ENCODE peak calls at places on chromosome 7, in four cellular contexts. V is A549, F is spleen, D is H1. E is an unnamed sample.
A peak's percentile ranks its signal among the peaks of the same experiment; 100 is the strongest.

GRCh38 chr7:135164357-135165021 is 6.0 kb downstream of the CYREN start:
- DNase-seq in D (no peak), F (peak; percentile 84), V (peak; percentile 42), E (no peak)

GRCh38 chr7:2164156-2164555 is 68.6 kb downstream of the MAD1L1 start:
- DNase-seq in D (no peak), F (no peak), V (no peak), E (no peak)

GRCh38 chr7:29453022-29453421 is 110.6 kb upstream of the PRR15 start:
- DNase-seq in V (no peak), F (no peak), D (no peak), E (no peak)

GRCh38 chr7:17802056-17802455 is 138.2 kb downstream of the SNX13 start:
- DNase-seq in V (no peak), F (no peak), D (no peak), E (no peak)

GRCh38 chr7:47574473-47575328 is 7.2 kb downstream of the TNS3 start:
- DNase-seq in D (no peak), F (no peak), V (peak; percentile 55), E (no peak)

GRCh38 chr7:101804087-101804631 is 13.3 kb upstream of the CUX1 start:
- DNase-seq in D (no peak), F (peak; percentile 56), V (no peak), E (no peak)

GRCh38 chr7:28360739-28361138 is 51.6 kb upstream of the CREB5 start:
- DNase-seq in F (no peak), V (no peak), D (no peak), E (no peak)

GRCh38 chr7:93973134-93973533 is 31.0 kb downstream of the BET1 start:
- DNase-seq in F (no peak), D (no peak), V (no peak), E (no peak)

GRCh38 chr7:47327698-47328391 is 254.1 kb downstream of the TNS3 start:
- DNase-seq in D (peak; percentile 85), F (no peak), V (no peak), E (peak; percentile 93)

GRCh38 chr7:4995429-4995969 is 36.5 kb upstream of the MMD2 start:
- DNase-seq in D (no peak), V (no peak), F (no peak), E (no peak)

GRCh38 chr7:130091999-130092398 is 21.7 kb downstream of the KLHDC10 start:
- DNase-seq in V (no peak), D (no peak), F (no peak), E (no peak)

GRCh38 chr7:156640949-156641485 is 443 bp downstream of the RNF32 start:
- DNase-seq in V (peak; percentile 53), F (no peak), D (no peak), E (no peak)
- TF ChIP-seq POLR2A in V (no peak), F (no peak), D (peak; percentile 22), E (no peak)

GRCh38 chr7:158827411-158828342 is 1.6 kb downstream of the ESYT2 start:
- DNase-seq in D (no peak), V (peak; percentile 63), F (no peak), E (no peak)
- TF ChIP-seq POLR2A in D (no peak), V (no peak), F (no peak), E (no peak)

DNA sequence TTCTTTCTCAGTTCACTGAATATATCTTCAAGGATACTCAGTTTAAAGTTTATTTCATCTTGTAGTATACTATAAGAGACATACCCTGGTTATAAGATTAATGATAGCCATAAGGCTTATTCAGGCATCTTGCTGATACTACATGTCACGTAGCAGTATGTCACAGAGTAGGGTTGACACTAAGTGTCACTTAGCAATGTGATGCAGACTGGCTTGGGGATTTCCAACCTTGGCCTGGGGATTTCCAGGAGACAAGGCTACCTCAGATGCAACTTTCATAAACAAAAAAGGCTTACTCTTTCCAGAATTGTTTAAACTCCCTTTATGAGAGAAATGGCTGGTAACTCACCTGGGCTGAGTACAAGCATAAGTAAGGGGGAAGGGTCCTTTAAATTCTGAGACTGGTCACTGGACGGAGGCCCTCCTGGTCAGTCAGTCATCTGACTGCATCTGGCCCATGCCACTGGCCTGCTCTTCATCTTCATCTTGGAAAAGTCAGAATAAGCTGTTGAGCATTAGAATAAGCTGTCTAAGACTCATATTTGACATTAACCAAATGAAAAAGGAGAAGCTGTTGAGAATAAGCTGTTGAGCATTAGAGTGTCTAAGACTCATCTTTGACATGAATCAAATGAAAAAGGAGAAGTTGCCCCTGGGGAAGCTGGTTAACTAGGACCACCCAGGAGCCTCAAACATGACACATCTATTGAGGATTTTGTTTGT is 9.5 kb downstream of the SLC13A1 start:
- DNase-seq in D (no peak), V (no peak), F (no peak), E (no peak)
- TF ChIP-seq POLR2A in D (no peak), V (no peak), F (no peak), E (no peak)

GRCh38 chr7:97971990-97972943 is 17.7 kb downstream of the OCM2 start:
- DNase-seq in D (peak; percentile 69), F (peak; percentile 97), V (peak; percentile 85), E (peak; percentile 92)
- TF ChIP-seq POLR2A in D (peak; percentile 23), F (no peak), V (peak; percentile 59), E (peak; percentile 54)

DNA sequence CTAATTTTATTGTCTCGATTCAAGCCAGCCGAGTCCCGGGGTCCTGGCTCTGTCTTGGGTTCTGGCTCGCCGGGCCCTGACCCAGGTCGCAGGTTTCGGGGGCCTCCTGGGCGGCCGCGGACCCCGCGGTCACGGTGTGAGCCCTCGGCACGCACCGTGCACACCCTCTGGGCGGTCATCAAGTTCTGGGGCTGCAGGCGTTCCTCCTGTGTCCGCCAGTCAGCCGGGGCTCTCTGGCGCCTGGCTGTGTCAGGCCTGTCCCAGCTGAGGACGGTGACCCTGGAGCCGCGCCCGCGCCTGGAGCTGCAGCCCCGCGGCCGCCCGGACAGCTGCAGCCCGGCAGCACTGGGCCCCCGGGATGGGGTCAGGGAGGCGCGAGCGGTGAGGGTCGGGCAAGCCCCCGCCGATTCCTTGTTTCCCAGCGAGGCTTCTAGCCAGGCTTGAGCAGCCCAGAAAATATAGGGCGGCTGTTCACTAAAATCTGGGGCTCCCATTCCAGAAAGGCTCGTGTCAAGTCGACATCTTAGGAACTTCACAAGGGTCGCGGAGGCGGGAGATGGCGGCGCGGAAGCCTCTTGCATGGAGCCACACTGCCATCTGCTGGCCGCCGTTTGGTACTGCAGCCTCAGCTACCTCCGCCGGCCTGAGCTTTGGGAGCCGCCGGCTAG is 4.2 kb upstream of the HOXA7 start:
- DNase-seq in D (peak; percentile 96), V (peak; percentile 87), F (peak; percentile 96), E (peak; percentile 98)
- TF ChIP-seq POLR2A in D (no peak), V (no peak), F (no peak), E (no peak)

DNA sequence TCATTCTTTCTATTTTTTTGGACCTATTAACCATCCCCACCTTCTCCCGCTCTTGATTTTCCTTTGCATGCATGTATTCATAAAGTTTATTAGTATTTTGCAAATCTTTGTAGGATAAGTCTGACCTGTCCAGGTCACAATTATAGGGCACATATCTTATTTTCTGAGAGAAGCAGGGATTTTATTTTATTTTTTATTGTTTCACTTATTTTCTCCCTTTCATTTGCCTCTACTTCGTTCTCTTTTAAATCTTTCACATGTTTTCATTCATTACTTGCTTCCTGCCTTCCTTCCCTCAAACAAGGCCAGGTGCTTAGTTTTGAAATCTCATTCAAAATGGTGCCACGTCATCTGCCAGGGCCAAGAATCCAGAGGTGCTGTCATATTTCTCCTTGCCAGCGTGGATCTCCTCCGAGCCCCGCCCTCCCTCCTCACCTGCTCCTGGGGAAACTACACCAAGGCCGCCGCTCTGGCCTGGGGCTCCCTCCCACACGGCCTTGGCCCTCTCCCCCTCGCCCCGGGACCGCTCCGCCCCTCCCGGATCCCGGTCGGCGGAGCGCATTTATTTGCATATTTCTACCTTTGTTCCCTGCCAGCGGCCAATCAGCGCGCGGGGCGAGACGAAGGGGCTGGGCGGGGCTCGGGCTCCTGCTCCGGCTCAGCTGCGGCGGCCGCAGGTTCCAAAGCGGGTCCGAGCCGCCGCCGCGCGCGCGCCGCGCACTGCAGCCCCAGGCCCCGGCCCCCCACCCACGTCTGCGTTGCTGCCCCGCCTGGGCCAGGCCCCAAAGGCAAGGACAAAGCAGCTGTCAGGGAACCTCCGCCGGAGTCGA is at the start of gene TSPAN13:
- DNase-seq in D (peak; percentile 90), V (peak; percentile 87), F (peak; percentile 95), E (peak; percentile 93)
- TF ChIP-seq POLR2A in D (peak; percentile 65), V (peak; percentile 35), F (no peak), E (no peak)

GRCh38 chr7:44320794-44321371 is 4.5 kb downstream of the CAMK2B start:
- DNase-seq in D (peak; percentile 39), F (no peak), V (no peak), E (no peak)

GRCh38 chr7:44324204-44325126 is 929 bp downstream of the CAMK2B start:
- DNase-seq in D (peak; percentile 58), F (no peak), V (no peak), E (no peak)

GRCh38 chr7:44321796-44322195 is 3.6 kb downstream of the CAMK2B start:
- DNase-seq in D (peak; percentile 41), F (no peak), V (no peak), E (no peak)

GRCh38 chr7:44323381-44324203 is 1.8 kb downstream of the CAMK2B start:
- DNase-seq in V (no peak), D (peak; percentile 45), F (no peak), E (no peak)

DNA sequence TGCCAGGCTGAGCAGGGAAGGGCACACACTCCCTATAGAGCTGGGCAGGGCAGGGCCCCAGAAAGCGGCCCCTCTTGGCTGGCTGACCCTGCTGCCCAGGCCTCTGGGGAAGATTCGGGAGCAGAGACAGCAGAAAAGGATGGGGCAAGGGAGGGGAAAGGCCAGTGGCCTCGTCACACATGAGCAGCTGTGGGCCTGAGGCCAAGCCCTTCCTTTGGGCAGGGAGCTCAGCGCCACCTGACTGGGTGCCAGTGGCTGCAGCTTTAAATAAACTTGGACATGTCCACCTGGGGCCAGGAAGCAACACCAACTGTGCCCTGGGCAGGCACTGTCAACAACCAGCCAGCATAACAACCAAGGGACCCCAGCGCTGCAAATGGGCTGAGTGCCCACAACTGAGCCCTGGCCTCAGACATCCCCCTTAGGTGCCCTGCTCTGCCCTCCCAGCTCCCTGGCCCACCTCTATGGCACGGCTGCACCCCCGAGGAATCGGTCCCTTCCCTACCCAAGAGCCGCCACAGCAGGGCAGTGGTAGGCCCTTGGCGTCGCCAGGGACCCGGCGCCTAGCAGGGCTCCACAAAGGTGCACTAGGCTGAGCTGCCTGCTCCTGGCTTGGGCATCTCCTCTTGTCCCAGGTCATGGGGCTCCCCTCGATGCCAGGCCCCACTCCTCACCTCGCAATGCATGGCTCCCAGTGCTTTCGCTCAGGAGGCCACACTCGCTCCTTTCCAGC is 2.6 kb downstream of the CAMK2B start:
- DNase-seq in D (peak; percentile 46), F (no peak), V (no peak), E (no peak)
- TF ChIP-seq POLR2A in D (no peak), F (no peak), V (no peak), E (no peak)

GRCh38 chr7:56062382-56062781 is 1.7 kb upstream of the SUMF2 start:
- DNase-seq in F (no peak), D (no peak), V (no peak), E (peak; percentile 49)

GRCh38 chr7:56063500-56063881 is 595 bp upstream of the SUMF2 start:
- DNase-seq in F (no peak), D (no peak), V (no peak), E (no peak)

DNA sequence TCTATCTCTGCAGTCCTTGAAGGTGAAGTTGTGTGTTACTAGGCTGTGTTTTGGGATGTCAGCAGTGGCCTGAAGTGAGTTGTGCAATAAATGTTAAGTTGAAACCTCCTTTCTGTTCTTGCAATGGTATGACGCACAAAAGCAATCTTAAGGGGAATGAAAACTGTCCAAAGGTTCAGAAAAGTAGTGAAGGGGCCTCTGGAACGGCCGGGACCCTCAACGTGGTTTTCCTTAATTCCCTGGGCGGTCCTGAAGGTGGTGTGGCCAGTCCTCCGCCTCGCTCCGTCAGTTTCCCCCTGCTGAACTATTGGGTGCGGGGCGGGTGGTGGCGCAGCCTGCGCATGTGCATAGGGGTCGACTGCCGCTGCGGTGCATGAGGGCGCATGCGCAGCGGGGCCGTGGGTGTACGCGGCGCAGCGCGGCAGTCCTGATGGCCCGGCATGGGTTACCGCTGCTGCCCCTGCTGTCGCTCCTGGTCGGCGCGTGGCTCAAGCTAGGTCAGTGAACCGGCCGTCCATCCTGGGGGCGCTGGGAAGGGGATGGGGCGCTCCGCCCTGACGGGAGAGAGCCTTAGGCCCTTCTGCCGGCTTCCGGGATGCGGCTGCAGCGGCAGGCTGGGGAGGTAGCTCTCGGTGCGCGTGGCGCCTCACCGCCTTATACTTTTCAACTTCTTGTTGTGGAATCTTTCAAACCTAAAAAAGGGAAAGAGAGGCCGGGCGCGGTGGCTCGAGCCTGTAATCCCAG is at the start of gene SUMF2:
- DNase-seq in D (peak; percentile 93), F (peak; percentile 96), V (peak; percentile 92), E (peak; percentile 99)
- TF ChIP-seq POLR2A in D (peak; percentile 90), F (no peak), V (peak; percentile 96), E (peak; percentile 99)

E was measured in H54.